ENCODE peak calls at places on chromosomes 2 and 18, in five cellular contexts. Z is foreskin fibroblast, P is astrocyte of the spinal cord, X is IMR-90, F is GM20000. W is an unnamed sample.

GRCh38 chr18:10715791-10716190 is 190.0 kb downstream of the NAPG start:
- DNase-seq in Z (peak), F (no peak), P (peak), X (peak), W (no peak)

GRCh38 chr2:117745537-117745936 is 69.0 kb upstream of the DDX18 start:
- DNase-seq in Z (no peak), P (no peak), F (no peak), X (no peak), W (no peak)

GRCh38 chr2:55180374-55180773 is 51.7 kb downstream of the CLHC1 start:
- DNase-seq in P (no peak), Z (no peak), F (no peak), X (no peak), W (no peak)

GRCh38 chr18:35581555-35582309 is at the start of gene GALNT1:
- DNase-seq in P (no peak), X (peak), Z (peak), F (peak), W (no peak)

GRCh38 chr2:15748736-15749323 is 157.2 kb downstream of the DDX1 start:
- DNase-seq in P (no peak), X (no peak), Z (no peak), F (peak), W (no peak)

GRCh38 chr2:215535726-215536125 is 99.9 kb upstream of the FN1 start:
- DNase-seq in F (no peak), X (no peak), P (peak), Z (peak), W (peak)

GRCh38 chr2:205358351-205358815 is 323.9 kb upstream of the NRP2 start:
- DNase-seq in P (peak), Z (peak), F (no peak), X (peak), W (peak)

GRCh38 chr18:5542393-5543035 is 1.3 kb downstream of the EPB41L3 start:
- DNase-seq in X (peak), Z (peak), F (no peak), P (peak), W (no peak)

GRCh38 chr2:71452565-71452964 is 796 bp upstream of the DYSF start:
- DNase-seq in X (peak), F (peak), P (peak), Z (peak), W (peak)

GRCh38 chr2:159050426-159050825 is 82.0 kb downstream of the TANC1 start:
- DNase-seq in F (no peak), P (no peak), X (no peak), Z (no peak), W (no peak)

GRCh38 chr18:78875268-78875997 is 104.2 kb upstream of the SALL3 start:
- DNase-seq in F (peak), Z (no peak), X (no peak), P (no peak), W (no peak)

GRCh38 chr2:239324456-239324855 is 76.4 kb downstream of the HDAC4 start:
- DNase-seq in Z (no peak), F (no peak), P (no peak), X (no peak), W (no peak)

GRCh38 chr18:59446012-59446411 is 86.9 kb upstream of the LMAN1 start:
- DNase-seq in P (peak), F (no peak), X (peak), Z (peak), W (peak)

GRCh38 chr2:232142049-232142448 is 180.5 kb downstream of the DIS3L2 start:
- DNase-seq in F (peak), P (peak), X (peak), Z (peak), W (no peak)

GRCh38 chr2:110852541-110853263 is 120.3 kb downstream of the ACOXL start:
- DNase-seq in X (no peak), F (no peak), Z (no peak), P (no peak), W (peak)

GRCh38 chr2:86337235-86338099 is at the start of gene REEP1:
- DNase-seq in X (no peak), F (peak), P (peak), Z (peak), W (no peak)

DNA sequence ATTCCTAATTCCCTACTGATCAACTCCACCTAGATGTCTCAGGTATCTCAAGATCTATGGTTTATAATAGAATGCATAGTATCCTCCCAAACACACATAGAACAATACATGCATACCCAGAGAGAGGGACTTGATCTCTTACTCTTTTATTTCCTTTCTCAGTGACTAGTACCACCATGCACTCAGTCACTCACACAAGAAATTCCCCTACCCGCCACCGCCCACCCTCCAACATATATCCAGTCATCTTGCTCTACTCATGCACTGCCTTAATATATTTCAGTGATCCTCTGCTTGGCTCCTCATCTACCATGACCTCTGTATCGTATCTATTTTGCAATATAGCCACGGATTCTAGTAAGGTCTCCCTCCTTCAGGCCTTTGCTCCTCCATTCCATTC is 996.9 kb downstream of the LRP1B start:
- DNase-seq in Z (no peak), X (no peak), P (no peak), F (no peak), W (no peak)
- TF ChIP-seq CTCF in Z (no peak), X (no peak), P (no peak), F (no peak), W (no peak)

GRCh38 chr2:204069804-204070203 is 133.2 kb downstream of the ICOS start:
- DNase-seq in Z (no peak), F (no peak), X (no peak), P (no peak), W (no peak)

GRCh38 chr2:204078003-204078698 is 141.6 kb downstream of the ICOS start:
- DNase-seq in P (no peak), F (no peak), X (no peak), Z (no peak), W (no peak)

GRCh38 chr2:204074434-204074833 is 137.9 kb downstream of the ICOS start:
- DNase-seq in Z (peak), F (no peak), P (no peak), X (no peak), W (peak)

GRCh38 chr2:204072443-204073324 is 136.1 kb downstream of the ICOS start:
- DNase-seq in X (no peak), Z (peak), P (no peak), F (peak), W (no peak)
- TF ChIP-seq CTCF in X (peak), Z (peak), P (peak), F (peak), W (peak)

GRCh38 chr2:18987592-18988073 is 370.8 kb downstream of the OSR1 start:
- DNase-seq in P (peak), F (no peak), Z (peak), X (peak), W (peak)
- TF ChIP-seq CTCF in P (peak), F (no peak), Z (peak), X (peak), W (peak)

DNA sequence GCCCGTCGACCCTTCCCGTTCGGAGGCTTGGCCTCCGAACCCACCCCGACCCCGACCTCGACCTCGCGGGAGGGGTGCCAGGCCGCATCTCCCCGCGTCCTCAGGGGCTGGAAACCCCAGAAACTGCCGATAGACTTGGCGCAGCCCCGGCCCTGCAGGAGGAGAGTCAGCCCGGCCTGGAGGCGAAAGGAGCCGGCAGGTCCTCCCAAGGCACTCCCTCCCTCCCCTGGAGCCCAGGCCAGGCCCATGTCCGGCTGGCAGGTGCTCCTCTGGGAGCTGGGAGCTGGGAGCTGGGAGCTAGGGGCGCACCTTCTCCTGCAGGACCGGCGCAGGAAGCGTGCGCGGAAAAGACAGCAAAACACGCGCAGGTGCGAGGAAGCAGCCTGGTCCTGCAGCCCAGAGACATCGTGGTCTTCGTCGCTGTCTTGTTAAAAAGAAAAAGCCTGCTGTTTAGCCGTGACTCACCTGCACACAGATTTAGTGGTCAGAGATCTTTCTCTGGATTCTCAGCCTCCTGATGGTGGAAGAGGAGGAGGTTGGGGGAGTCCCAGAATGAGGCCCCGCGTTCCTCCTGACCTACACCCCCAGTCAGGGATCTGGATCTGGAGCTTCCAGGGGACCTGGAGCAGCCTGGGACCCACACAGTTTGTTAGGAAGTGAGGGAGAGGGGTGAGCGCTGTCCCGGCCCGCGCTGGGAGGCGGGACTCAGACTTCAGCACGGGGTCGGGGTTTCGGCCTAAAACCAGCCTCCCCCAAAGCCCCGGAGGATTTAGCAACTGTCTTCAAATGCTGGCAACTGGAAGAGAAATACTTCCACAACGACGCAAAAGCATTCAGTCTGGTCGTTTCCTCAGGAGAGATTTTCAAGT is 702 bp upstream of the MBP start:
- DNase-seq in P (no peak), F (no peak), Z (no peak), X (no peak), W (no peak)
- TF ChIP-seq CTCF in P (no peak), F (no peak), Z (no peak), X (no peak), W (no peak)